ENCODE peak calls at places on chromosomes 4 and X, in four cellular contexts. E is A549, M is HepG2, J is K562. I is an unnamed sample.

GRCh38 chr4:74590476-74590875 is 145.5 kb downstream of the AREG start:
- DNase-seq in M (no peak), J (no peak), E (no peak), I (no peak)

GRCh38 chr4:103786014-103786413 is 66.2 kb upstream of the TACR3 start:
- DNase-seq in E (peak), M (peak), J (peak), I (peak)

GRCh38 chr4:119525005-119525749 is 103.4 kb downstream of the PDE5A start:
- DNase-seq in M (peak), J (no peak), E (peak), I (no peak)

GRCh38 chr4:113052379-113052951 is 3.0 kb downstream of the ANK2 start:
- DNase-seq in M (no peak), E (no peak), J (no peak), I (no peak)

GRCh38 chr4:80266902-80267380 is 477 bp downstream of the FGF5 start:
- DNase-seq in J (peak), E (no peak), M (no peak), I (peak)

GRCh38 chrX:153641575-153642312 is 5.3 kb upstream of the DUSP9 start:
- DNase-seq in E (no peak), M (peak), J (peak), I (peak)

GRCh38 chrX:116357317-116357716 is 79.1 kb upstream of the SLC6A14 start:
- DNase-seq in E (no peak), M (no peak), J (no peak), I (no peak)

GRCh38 chr4:133157460-133158160 is 8.5 kb downstream of the PCDH10 start:
- DNase-seq in J (no peak), E (no peak), M (no peak), I (no peak)

GRCh38 chrX:7266261-7266660 is 118.3 kb upstream of the PUDP start:
- DNase-seq in J (no peak), E (no peak), M (no peak), I (no peak)

GRCh38 chrX:16666541-16666940 is 16.6 kb downstream of the S100G start:
- DNase-seq in M (no peak), J (no peak), E (no peak), I (no peak)

GRCh38 chrX:96372313-96373046 is 312.2 kb upstream of the DIAPH2 start:
- DNase-seq in E (peak), M (peak), J (no peak), I (peak)

GRCh38 chrX:8091526-8091925 is 79.5 kb downstream of the VCX2 start:
- DNase-seq in J (no peak), M (no peak), E (no peak), I (no peak)

GRCh38 chrX:54894159-54894558 is 26.5 kb upstream of the TRO start:
- DNase-seq in J (no peak), E (no peak), M (no peak), I (no peak)

GRCh38 chr4:82713856-82714255 is 84.7 kb downstream of the SCD5 start:
- DNase-seq in J (no peak), M (no peak), E (no peak), I (no peak)

GRCh38 chr4:55485821-55486220 is 60.9 kb downstream of the CLOCK start:
- DNase-seq in J (no peak), E (no peak), M (no peak), I (no peak)

GRCh38 chr4:3042226-3042625 is 32.1 kb downstream of the HTT-AS start:
- DNase-seq in M (no peak), E (no peak), J (no peak), I (no peak)

GRCh38 chr4:113555868-113556267 is 205.7 kb downstream of the CAMK2D start:
- DNase-seq in M (no peak), J (no peak), E (no peak), I (no peak)

GRCh38 chr4:144338148-144338547 is 197.6 kb upstream of the GYPA start:
- DNase-seq in J (no peak), E (no peak), M (no peak), I (no peak)

GRCh38 chr4:39961311-39961877 is 16.3 kb downstream of the PDS5A start:
- DNase-seq in E (no peak), M (no peak), J (no peak), I (no peak)

GRCh38 chrX:107700317-107700774 is 72.0 kb downstream of the PRPS1 start:
- DNase-seq in M (no peak), J (no peak), E (no peak), I (no peak)

GRCh38 chr4:145812902-145813301 is 125.7 kb downstream of the ZNF827 start:
- DNase-seq in J (no peak), E (peak), M (peak), I (no peak)

GRCh38 chr4:168832746-168833575 is 177.1 kb downstream of the CBR4 start:
- DNase-seq in M (no peak), J (no peak), E (no peak), I (peak)

GRCh38 chrX:17174671-17175070 is 200.3 kb upstream of the NHS start:
- DNase-seq in M (no peak), E (no peak), J (no peak), I (peak)

GRCh38 chrX:9312922-9313867 is 151.7 kb upstream of the TBL1X start:
- DNase-seq in E (peak), J (peak), M (peak), I (peak)

GRCh38 chr4:175034986-175035705 is 117.0 kb downstream of the ADAM29 start:
- DNase-seq in J (no peak), M (no peak), E (no peak), I (no peak)

GRCh38 chrX:43809463-43809862 is 72.8 kb downstream of the MAOB start:
- DNase-seq in E (no peak), M (no peak), J (no peak), I (no peak)

GRCh38 chrX:22429704-22430103 is 157.0 kb downstream of the CBLL2 start:
- DNase-seq in M (no peak), J (no peak), E (no peak), I (no peak)

GRCh38 chr4:3334316-3334715 is 41.5 kb downstream of the RGS12 start:
- DNase-seq in J (no peak), E (no peak), M (no peak), I (no peak)

GRCh38 chrX:133685806-133686205 is 270.5 kb upstream of the GPC4 start:
- DNase-seq in J (no peak), E (no peak), M (no peak), I (peak)

DNA sequence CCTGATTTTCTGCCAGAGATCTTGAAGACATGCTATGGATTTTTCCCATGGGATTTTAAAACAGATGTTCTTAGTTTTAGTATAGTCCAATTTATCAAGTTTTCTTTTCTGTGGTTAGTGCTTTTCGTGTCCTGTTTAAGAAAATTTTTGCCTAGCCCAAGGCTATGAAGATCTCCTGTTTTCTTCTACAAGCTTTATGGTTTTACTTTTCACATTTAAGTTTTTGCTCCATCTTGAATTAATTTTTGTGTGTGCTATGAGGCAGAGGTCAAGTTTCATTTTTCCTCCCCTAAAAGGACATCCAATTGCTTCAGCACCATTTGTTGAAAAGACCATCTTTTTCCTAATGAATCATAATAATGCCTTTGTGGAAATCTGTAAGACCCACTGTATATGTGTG is 65.6 kb downstream of the POLR2B start:
- DNase-seq in E (no peak), J (no peak), M (no peak), I (no peak)
- H3K27ac ChIP-seq in E (peak), J (no peak), M (no peak), I (peak)

GRCh38 chrX:112808007-112808406 is 32.6 kb downstream of the AMOT start:
- DNase-seq in M (no peak), E (no peak), J (no peak), I (no peak)
- TF ChIP-seq RFX5 in M (no peak), E (no peak), J (no peak), I (no peak)

DNA sequence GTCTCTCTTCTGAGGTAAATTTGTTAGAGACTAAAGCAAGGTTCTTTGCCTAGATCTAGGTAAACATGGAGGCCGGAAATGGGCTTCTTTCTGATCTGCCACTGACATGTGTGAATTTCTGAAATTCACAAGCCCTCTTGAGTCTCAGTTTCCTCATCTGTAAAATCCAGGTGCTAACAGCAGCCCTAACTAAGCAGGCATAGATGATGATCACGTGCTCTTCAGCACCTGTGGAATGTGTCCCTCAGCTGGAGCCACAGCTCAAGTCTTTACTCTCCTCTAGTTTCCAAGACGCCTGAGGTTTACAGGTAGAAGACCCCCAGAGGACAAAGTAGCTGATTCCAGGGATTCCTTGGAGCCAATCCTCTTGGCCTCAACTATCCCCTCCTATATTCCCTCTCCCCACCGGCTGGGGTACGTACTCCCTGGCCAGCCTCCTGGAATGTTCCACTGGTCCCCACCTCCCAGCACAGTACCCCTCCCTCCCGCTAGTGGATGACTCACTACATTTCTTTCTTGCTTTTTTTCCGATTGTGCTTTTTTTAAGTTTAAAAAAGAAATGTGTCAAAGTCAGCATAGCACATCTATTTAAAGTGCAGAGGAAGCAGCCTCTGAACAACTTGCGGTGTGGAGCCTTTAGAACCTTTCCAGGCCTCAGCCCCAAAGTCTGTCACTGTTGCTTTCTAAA is 98.5 kb downstream of the PHKA2 start:
- DNase-seq in E (no peak), J (no peak), M (no peak), I (no peak)
- H3K27ac ChIP-seq in E (peak), J (no peak), M (no peak), I (peak)

GRCh38 chr4:7722716-7723115 is 216.9 kb downstream of the AFAP1 start:
- DNase-seq in E (no peak), M (no peak), J (no peak), I (no peak)
- TF ChIP-seq RFX5 in E (no peak), M (no peak), J (no peak), I (no peak)

DNA sequence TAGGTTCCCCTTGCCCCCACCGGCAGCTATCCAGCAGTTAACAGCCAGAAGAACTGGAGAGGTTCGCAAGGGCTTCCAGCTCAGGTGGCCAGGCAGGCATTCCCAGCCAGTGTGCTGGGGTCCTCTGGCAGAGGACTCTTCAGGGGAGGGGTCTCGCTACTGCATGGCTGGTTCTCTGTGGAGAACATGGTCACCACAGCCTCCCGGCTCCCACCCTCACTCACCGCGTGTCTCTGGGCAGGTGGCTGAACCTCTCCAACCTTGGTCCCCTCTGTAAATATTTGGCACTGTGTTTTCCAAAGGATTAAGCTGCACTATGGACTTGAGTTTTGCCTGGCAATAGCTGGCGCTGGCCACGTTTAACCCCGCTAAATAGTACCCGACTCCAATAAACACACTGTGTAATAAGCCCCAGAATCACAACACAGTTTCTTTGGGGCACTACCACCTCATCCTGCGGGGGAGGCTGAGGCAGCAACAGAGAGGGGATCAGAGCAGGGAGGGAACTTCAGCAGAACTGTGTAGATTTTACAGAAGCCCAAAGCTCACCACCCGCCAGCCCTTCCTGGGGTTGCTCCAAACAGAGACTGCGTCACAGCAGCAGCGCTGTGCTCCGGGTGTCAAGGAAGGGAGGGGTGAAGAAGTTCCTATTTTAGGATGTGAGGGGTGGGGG is 15.2 kb downstream of the BCOR start:
- DNase-seq in J (no peak), E (no peak), M (peak), I (no peak)
- H3K27ac ChIP-seq in J (peak), E (no peak), M (peak), I (no peak)

GRCh38 chr4:22091906-22092305 is 143.3 kb upstream of the KCNIP4 start:
- DNase-seq in M (no peak), J (no peak), E (no peak), I (no peak)
- TF ChIP-seq RFX5 in M (no peak), J (no peak), E (no peak), I (no peak)

GRCh38 chr4:1172228-1172851 is at the start of gene SPON2:
- DNase-seq in M (peak), J (no peak), E (no peak), I (peak)
- H3K27ac ChIP-seq in M (peak), J (no peak), E (peak), I (no peak)

DNA sequence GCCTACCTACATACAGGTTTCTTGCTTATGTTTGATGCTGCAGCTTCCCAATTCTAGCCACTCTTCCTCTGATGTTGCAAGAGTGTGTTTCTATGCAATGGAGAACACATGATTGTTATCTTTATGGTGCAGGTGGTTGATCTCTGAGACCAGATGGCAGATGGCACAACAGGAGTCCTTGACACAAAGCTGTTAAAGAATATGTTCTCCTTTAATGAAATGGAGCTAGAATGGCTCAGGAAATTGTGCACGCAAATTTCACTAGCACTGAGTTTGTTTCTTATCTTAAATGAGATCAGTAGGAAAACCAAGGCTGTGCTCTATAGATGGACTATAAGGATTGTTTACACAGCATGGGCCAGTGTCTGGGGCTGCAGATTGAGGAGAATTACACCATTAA is 29.9 kb upstream of the TTC29 start:
- DNase-seq in E (no peak), J (no peak), M (no peak), I (no peak)
- TF ChIP-seq RFX5 in E (no peak), J (no peak), M (no peak), I (no peak)

DNA sequence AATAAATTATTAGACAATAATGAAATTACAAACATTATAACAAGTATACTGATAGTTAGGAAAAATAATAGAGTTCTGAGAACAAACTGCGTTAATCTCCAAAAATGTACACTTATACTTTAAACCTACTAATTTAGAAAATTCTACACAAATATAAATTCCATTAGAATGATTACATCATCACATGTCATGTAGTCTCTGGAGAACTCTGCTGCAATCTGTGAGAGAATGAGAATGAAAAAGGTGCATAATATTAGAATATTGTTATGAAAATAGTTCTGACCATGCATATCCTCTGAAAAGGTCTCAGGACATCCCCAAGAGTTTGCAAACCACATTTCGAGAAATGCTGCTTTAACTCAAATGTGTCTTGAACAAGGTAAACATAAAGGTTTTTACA is 11.4 kb downstream of the GUCY1A1 start:
- DNase-seq in E (no peak), M (no peak), J (no peak), I (no peak)
- H3K27ac ChIP-seq in E (no peak), M (no peak), J (no peak), I (no peak)

GRCh38 chr4:151641167-151641566 is 119.6 kb downstream of the GATB start:
- DNase-seq in M (peak), J (no peak), E (peak), I (no peak)
- TF ChIP-seq RFX5 in M (no peak), J (no peak), E (no peak), I (no peak)